ENCODE peak calls at places on chromosomes 4 and X, in four cellular contexts. K, H, W and D are unnamed samples.

GRCh38 chr4:85937507-85937906 is 422.3 kb downstream of the MAPK10 start:
- DNase-seq in K (no peak), H (no peak), W (no peak), D (no peak)

GRCh38 chr4:83599183-83599582 is 63.3 kb downstream of the GPAT3 start:
- DNase-seq in K (peak), H (no peak), W (no peak), D (no peak)

GRCh38 chrX:96929036-96929435 is 45.3 kb downstream of the RPA4 start:
- DNase-seq in K (no peak), H (no peak), W (no peak), D (no peak)

GRCh38 chr4:119048446-119048845 is 87.2 kb upstream of the MYOZ2 start:
- DNase-seq in K (no peak), H (no peak), W (no peak), D (no peak)

GRCh38 chr4:118920247-118920646 is 31.6 kb downstream of the SYNPO2 start:
- DNase-seq in K (no peak), H (no peak), W (no peak), D (no peak)

GRCh38 chrX:145825896-145826295 is 8.3 kb downstream of the SLITRK2 start:
- DNase-seq in K (no peak), H (no peak), W (no peak), D (no peak)

GRCh38 chrX:82466994-82467393 is 1041.1 kb upstream of the POU3F4 start:
- DNase-seq in K (no peak), H (no peak), W (no peak), D (no peak)

GRCh38 chr4:23333946-23334878 is 555.6 kb downstream of the PPARGC1A start:
- DNase-seq in K (peak), H (peak), W (no peak), D (no peak)

GRCh38 chr4:169330095-169330494 is 59.3 kb upstream of the SH3RF1 start:
- DNase-seq in K (no peak), H (no peak), W (no peak), D (no peak)

GRCh38 chr4:180394730-180395129 is 1848.5 kb upstream of the TENM3 start:
- DNase-seq in K (no peak), H (no peak), W (no peak), D (no peak)

GRCh38 chr4:139077567-139078355 is 62.2 kb downstream of the NOCT start:
- DNase-seq in K (no peak), H (no peak), W (no peak), D (no peak)

GRCh38 chr4:8391972-8392371 is 48.6 kb downstream of the ACOX3 start:
- DNase-seq in K (no peak), H (no peak), W (no peak), D (no peak)

GRCh38 chr4:90419124-90419711 is 292.0 kb downstream of the CCSER1 start:
- DNase-seq in K (no peak), H (no peak), W (no peak), D (peak)

GRCh38 chrX:14363719-14364118 is 165.6 kb upstream of the GLRA2 start:
- DNase-seq in K (no peak), H (no peak), W (no peak), D (no peak)

GRCh38 chr4:164462471-164462870 is 291.5 kb upstream of the SMIM31 start:
- DNase-seq in K (no peak), H (no peak), W (no peak), D (no peak)

GRCh38 chr4:184940500-184940899 is 77.8 kb upstream of the HELT start:
- DNase-seq in K (no peak), H (no peak), W (no peak), D (no peak)

GRCh38 chr4:38752393-38752961 is 30.3 kb downstream of the TLR10 start:
- DNase-seq in K (no peak), H (no peak), W (no peak), D (no peak)

GRCh38 chr4:102815981-102816380 is 11.4 kb downstream of the UBE2D3 start:
- DNase-seq in K (no peak), H (no peak), W (no peak), D (no peak)

GRCh38 chr4:109645874-109646591 is 57.2 kb downstream of the CASP6 start:
- DNase-seq in K (no peak), H (no peak), W (no peak), D (no peak)

GRCh38 chr4:109648997-109649575 is 54.2 kb downstream of the CASP6 start:
- DNase-seq in K (no peak), H (no peak), W (no peak), D (no peak)

GRCh38 chr4:109649872-109650271 is 53.4 kb downstream of the CASP6 start:
- DNase-seq in K (no peak), H (no peak), W (no peak), D (no peak)

DNA sequence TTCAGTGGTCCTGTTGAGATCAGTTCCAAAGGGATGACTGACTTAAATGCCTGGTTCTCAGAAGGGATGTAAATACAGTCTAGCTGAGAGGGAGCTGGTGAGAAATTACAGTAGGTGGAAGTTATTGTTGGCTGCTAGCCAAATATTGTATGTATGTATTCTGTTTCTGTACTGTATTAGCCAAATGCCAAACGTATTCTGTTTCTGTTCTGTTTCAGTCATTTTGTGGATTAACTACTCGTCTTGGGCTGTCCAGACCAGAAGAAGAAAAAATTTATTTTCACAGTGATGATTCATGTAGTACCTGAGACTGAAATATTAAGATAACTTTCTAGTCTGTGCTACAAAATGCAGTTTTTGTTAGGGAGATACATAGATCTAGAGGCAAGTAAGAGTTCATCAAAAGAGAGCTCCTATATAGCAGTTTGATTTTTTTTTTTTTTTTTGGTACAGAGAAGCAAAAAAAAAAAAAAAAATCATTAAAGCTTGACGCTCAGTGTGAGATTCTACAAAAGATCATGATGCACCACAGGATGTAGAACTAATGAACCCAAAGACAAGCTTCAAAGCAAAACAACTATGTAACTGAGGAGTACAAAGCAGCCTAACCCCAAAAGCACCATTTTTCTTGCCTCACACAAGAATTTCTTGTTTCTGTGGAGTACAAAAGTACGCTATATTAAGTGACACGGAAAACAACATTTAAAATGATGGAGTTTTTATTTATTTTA is 54.8 kb downstream of the CASP6 start:
- DNase-seq in K (no peak), H (no peak), W (no peak), D (peak)
- TF ChIP-seq TEAD4 in K (no peak), H (no peak), W (no peak), D (no peak)

GRCh38 chr4:143406523-143406922 is 69.8 kb downstream of the GAB1 start:
- DNase-seq in K (no peak), H (no peak), W (no peak), D (no peak)
- TF ChIP-seq TEAD4 in K (no peak), H (no peak), W (no peak), D (no peak)

DNA sequence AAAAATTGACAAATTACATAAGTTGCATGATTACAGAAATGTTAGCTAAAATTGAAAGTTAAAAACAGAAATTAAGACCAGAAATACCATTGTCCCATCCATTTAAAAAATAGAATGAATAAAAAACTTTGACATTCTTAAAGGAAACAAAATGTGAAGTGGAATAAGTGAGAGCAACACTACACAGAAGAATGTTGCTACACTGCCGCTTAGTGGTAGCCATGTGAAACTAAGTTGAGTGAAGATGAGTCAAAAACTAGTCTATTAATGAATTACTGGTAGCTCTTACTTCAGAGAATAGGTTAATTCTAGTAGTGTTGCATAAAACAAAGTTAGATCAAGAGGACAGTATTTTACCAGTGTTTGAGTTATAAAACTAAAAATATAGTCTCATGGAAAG is 571.0 kb upstream of the KLHL4 start:
- DNase-seq in K (peak), H (peak), W (no peak), D (peak)
- TF ChIP-seq TEAD4 in K (no peak), H (no peak), W (peak), D (no peak)

GRCh38 chrX:120999413-120999812 is 13.9 kb upstream of the CT47A1 start:
- DNase-seq in K (no peak), H (no peak), W (no peak), D (no peak)

DNA sequence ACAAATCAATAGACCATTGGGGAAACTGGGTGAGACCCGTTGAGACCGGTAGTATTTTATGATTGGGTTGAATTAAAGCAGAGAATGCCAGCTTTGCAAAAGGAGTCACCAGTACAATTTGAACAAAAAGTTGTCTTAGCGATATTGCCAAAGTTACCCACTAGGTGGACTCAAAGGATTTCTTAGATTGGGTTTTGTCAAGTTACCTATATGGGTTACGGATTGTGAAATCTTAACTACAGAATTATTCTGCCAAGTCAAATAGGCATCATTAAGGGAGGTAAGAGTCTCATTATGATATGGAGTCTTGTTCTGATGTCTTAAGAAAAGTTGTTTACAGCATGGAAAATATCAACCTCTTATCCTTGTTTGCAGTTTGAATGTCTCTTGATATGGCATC is 15.0 kb upstream of the CT47A1 start:
- DNase-seq in K (no peak), H (no peak), W (no peak), D (peak)
- TF ChIP-seq TEAD4 in K (no peak), H (no peak), W (no peak), D (no peak)

GRCh38 chr4:13219971-13220370 is 264.2 kb downstream of the RAB28 start:
- DNase-seq in K (no peak), H (no peak), W (no peak), D (no peak)

GRCh38 chr4:13215560-13215959 is 268.6 kb downstream of the RAB28 start:
- DNase-seq in K (no peak), H (no peak), W (no peak), D (no peak)

GRCh38 chr4:13218316-13218958 is 265.7 kb downstream of the RAB28 start:
- DNase-seq in K (no peak), H (no peak), W (no peak), D (no peak)
- TF ChIP-seq TEAD4 in K (no peak), H (no peak), W (no peak), D (no peak)

DNA sequence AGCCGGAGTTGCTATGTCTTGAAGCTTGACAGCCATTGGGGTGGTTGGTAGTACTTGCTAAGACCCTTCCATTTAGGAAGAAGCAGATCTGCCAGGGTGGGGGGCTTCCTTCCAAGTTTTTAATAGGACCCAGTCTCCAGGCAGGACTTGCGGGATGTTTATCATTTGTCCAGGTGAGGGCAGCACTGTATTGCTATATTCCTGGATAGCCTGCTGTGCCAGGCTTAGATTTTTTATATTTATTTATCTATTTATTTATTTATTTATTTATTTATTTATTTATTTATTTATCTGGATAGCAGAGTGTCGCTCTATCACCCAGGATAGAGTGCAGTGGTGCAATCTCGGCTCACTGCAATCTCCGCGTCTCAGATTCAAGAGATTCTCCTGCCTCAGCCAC is 87.4 kb upstream of the CT45A1 start:
- DNase-seq in K (peak), H (no peak), W (no peak), D (peak)
- TF ChIP-seq TEAD4 in K (no peak), H (no peak), W (no peak), D (no peak)

GRCh38 chr4:19372365-19372764 is 879.3 kb upstream of the SLIT2 start:
- DNase-seq in K (no peak), H (no peak), W (no peak), D (no peak)

DNA sequence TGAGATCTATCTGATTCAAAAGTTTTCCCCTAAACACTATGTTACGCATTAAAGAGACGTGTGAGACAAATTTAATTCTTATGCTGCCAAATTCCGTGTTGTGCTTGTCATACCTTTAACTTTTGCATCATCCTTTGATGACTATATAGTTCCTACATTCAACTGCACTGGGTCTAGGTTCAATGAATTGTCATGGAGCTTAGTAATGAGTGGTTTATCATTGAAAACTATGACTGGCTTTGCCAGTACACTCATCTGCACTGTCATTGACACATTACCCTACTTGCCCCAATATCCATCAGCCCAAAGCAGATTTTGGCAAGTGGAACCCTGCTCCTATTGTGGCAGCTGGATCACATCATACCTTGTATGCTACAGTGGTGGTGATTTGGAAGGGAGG is 882.9 kb upstream of the SLIT2 start:
- DNase-seq in K (no peak), H (no peak), W (no peak), D (no peak)
- TF ChIP-seq TEAD4 in K (no peak), H (no peak), W (no peak), D (no peak)

GRCh38 chr4:145909773-145910172 is 28.9 kb downstream of the ZNF827 start:
- DNase-seq in K (no peak), H (no peak), W (no peak), D (no peak)

GRCh38 chr4:145907363-145907762 is 31.3 kb downstream of the ZNF827 start:
- DNase-seq in K (no peak), H (no peak), W (no peak), D (no peak)

GRCh38 chr4:145912391-145912790 is 26.2 kb downstream of the ZNF827 start:
- DNase-seq in K (no peak), H (no peak), W (no peak), D (no peak)

GRCh38 chr4:145907827-145908226 is 30.8 kb downstream of the ZNF827 start:
- DNase-seq in K (no peak), H (no peak), W (no peak), D (no peak)

DNA sequence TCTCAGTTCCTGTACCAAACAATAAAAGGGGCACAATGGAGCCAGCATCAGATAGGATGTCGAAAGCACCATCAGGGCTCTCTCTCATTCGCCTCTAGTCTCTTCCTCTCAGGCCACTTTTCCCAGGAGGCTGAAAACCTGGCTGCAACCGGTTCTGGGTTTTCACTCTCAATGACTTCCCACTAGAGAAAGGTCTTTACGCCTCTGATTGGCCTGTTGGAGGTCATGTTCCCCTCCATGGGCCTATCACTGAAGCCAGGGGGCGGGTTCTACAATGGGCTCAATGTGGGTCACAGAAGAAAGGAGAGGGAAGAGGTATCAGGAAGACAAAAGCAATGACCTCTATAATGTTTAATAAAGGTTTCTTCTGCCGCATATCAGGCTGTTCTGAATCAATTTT is 29.3 kb downstream of the ZNF827 start:
- DNase-seq in K (peak), H (peak), W (peak), D (peak)
- TF ChIP-seq TEAD4 in K (no peak), H (no peak), W (no peak), D (no peak)

GRCh38 chrX:9875801-9876200 is 89.6 kb downstream of the SHROOM2 start:
- DNase-seq in K (no peak), H (no peak), W (no peak), D (no peak)

GRCh38 chrX:9874483-9874882 is 88.3 kb downstream of the SHROOM2 start:
- DNase-seq in K (no peak), H (no peak), W (no peak), D (no peak)

GRCh38 chrX:9871871-9872270 is 85.6 kb downstream of the SHROOM2 start:
- DNase-seq in K (no peak), H (no peak), W (no peak), D (no peak)

GRCh38 chrX:9873360-9873759 is 87.1 kb downstream of the SHROOM2 start:
- DNase-seq in K (no peak), H (no peak), W (no peak), D (no peak)

DNA sequence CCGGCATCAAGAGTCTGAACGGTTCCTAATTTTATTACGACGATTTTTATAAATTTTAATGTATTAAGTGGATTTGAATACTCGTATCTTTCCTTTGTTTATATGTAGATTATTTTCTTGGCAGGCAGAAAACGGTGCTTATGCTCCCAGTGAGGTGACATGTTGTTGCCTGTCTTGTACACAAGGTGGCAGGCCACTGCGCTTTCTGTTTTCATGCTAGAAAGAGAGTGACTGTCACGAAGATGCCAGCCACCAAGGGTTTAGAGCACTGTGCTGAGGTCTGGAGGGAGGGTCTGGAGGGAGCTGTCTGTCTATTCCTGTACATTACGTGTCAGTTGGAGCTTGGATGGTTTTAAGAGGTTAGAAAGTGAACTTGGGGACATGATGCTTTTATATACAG is 87.7 kb downstream of the SHROOM2 start:
- DNase-seq in K (peak), H (peak), W (no peak), D (peak)
- TF ChIP-seq TEAD4 in K (no peak), H (no peak), W (no peak), D (no peak)

DNA sequence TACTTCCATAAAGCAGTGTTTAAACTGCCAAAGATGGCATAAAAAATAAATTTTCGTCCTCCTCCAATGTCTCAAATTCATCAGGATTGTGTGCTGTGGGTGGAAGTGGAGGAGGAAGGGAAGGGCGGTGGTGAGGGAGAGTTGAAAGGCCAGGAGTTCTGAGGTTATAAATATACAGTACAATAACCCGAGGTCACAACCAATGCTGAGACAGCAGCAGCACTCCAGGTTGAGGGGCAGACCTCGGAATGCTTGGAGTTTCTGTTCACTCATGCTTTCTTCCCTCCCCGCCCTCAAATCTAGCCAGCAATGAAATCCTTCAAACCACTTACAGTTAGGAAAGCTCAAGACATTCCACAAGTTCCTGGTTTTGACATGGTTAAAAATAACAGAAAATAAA is 134.0 kb upstream of the SMAD1 start:
- DNase-seq in K (no peak), H (no peak), W (no peak), D (no peak)
- TF ChIP-seq TEAD4 in K (no peak), H (no peak), W (no peak), D (no peak)